ENCODE peak calls at places on chromosomes 6 and 20, in seven cellular contexts. N is AG08396; W is activated T-cell treated with anti-CD3 and anti-CD28 coated beads for 1 hour; A is stimulated activated CD8-positive, alpha-beta memory T cell treated with anti-CD3 and anti-CD28 coated beads, Interleukin-7, amount 100 ng/mL, for 1 hour; Y is transverse colon; B is activated CD4-positive, alpha-beta T cell treated with anti-CD3 and anti-CD28 coated beads, Interleukin-2, amount 50 U/mL, for 24 hours; C is NCI-H1105 treated with DMSO at 0.1 percent for 48 hours. V is an unnamed sample.

GRCh38 chr6:118307581-118307980 is 240.5 kb upstream of the PLN start:
- DNase-seq in W (no peak), C (peak), B (no peak), Y (no peak), N (no peak), A (no peak), V (no peak)

GRCh38 chr6:124795879-124796838 is 166.1 kb upstream of the RNF217 start:
- DNase-seq in A (no peak), C (peak), Y (no peak), N (no peak), B (no peak), W (no peak), V (no peak)

GRCh38 chr6:157246771-157247484 is 76.4 kb downstream of the TMEM242 start:
- DNase-seq in W (no peak), Y (no peak), N (no peak), C (no peak), B (no peak), A (no peak), V (no peak)

GRCh38 chr20:2700913-2701620 is 8.5 kb downstream of the EBF4 start:
- DNase-seq in B (no peak), Y (no peak), W (no peak), A (no peak), N (no peak), C (no peak), V (no peak)

GRCh38 chr20:49619113-49620048 is 51.4 kb upstream of the PTGIS start:
- DNase-seq in B (no peak), W (no peak), Y (no peak), C (no peak), A (no peak), N (no peak), V (no peak)

GRCh38 chr6:90940812-90941481 is 354.1 kb upstream of the MAP3K7 start:
- DNase-seq in B (no peak), Y (no peak), C (peak), A (no peak), N (peak), W (no peak), V (peak)

GRCh38 chr6:45653117-45653883 is 275.6 kb upstream of the SUPT3H start:
- DNase-seq in N (no peak), B (no peak), Y (no peak), A (no peak), C (no peak), W (no peak), V (no peak)

GRCh38 chr6:2616796-2617195 is 133.9 kb downstream of the MYLK4 start:
- DNase-seq in C (no peak), N (no peak), W (no peak), Y (no peak), A (no peak), B (no peak), V (no peak)

GRCh38 chr20:53903652-53903987 is 166.8 kb downstream of the BCAS1 start:
- DNase-seq in A (no peak), B (no peak), W (no peak), N (no peak), Y (no peak), C (no peak), V (no peak)

GRCh38 chr6:3908961-3909360 is 59.8 kb downstream of the FAM50B start:
- DNase-seq in C (no peak), B (no peak), A (no peak), N (no peak), Y (no peak), W (no peak), V (no peak)

GRCh38 chr6:99768166-99768565 is 161.5 kb downstream of the PRDM13 start:
- DNase-seq in C (no peak), N (no peak), A (no peak), B (no peak), Y (no peak), W (no peak), V (no peak)

GRCh38 chr20:9068896-9069663 is at the start of gene PLCB4:
- DNase-seq in C (peak), Y (peak), N (peak), W (no peak), A (no peak), B (no peak), V (no peak)

GRCh38 chr6:77341058-77341986 is 122.0 kb downstream of the HTR1B start:
- DNase-seq in N (no peak), Y (no peak), A (no peak), C (no peak), W (no peak), B (no peak), V (no peak)

GRCh38 chr6:168950500-168951223 is 303.0 kb downstream of the THBS2 start:
- DNase-seq in B (no peak), W (no peak), A (no peak), Y (no peak), C (no peak), N (no peak), V (no peak)

GRCh38 chr6:119467478-119468081 is 118.0 kb upstream of the MAN1A1 start:
- DNase-seq in Y (no peak), B (no peak), A (no peak), N (no peak), W (no peak), C (no peak), V (no peak)

GRCh38 chr6:34496103-34496685 is 30.3 kb downstream of the PACSIN1 start:
- DNase-seq in B (no peak), Y (no peak), A (no peak), W (no peak), N (no peak), C (peak), V (no peak)

GRCh38 chr6:45772886-45773285 is 242.8 kb downstream of the CLIC5 start:
- DNase-seq in N (no peak), W (no peak), B (no peak), A (no peak), Y (no peak), C (no peak), V (no peak)

GRCh38 chr6:168636147-168636982 is 195.4 kb downstream of the SMOC2 start:
- DNase-seq in B (no peak), A (no peak), W (no peak), N (no peak), C (no peak), Y (no peak), V (no peak)

GRCh38 chr6:149313070-149313469 is 4.4 kb upstream of the TAB2 start:
- DNase-seq in Y (no peak), N (no peak), W (no peak), B (no peak), A (no peak), C (no peak), V (no peak)

GRCh38 chr20:32433311-32434021 is 75.3 kb downstream of the ASXL1 start:
- DNase-seq in B (no peak), Y (no peak), N (no peak), C (no peak), W (no peak), A (no peak), V (no peak)

GRCh38 chr20:58344741-58345140 is 35.2 kb downstream of the RAB22A start:
- DNase-seq in B (no peak), W (no peak), Y (no peak), A (no peak), N (peak), C (no peak), V (no peak)

GRCh38 chr6:298233-299049 is 6.2 kb downstream of the DUSP22 start:
- DNase-seq in B (no peak), Y (no peak), N (no peak), A (no peak), W (no peak), C (no peak), V (no peak)

GRCh38 chr6:170423030-170423429 is 116.5 kb downstream of the FAM120B start:
- DNase-seq in Y (no peak), W (no peak), N (no peak), A (no peak), B (no peak), C (no peak), V (no peak)

GRCh38 chr6:56933650-56934049 is 21.3 kb upstream of the BEND6 start:
- DNase-seq in Y (no peak), C (no peak), W (no peak), A (no peak), N (no peak), B (no peak), V (no peak)

GRCh38 chr20:47125553-47126373 is 230.7 kb downstream of the ZMYND8 start:
- DNase-seq in B (no peak), Y (no peak), A (no peak), N (no peak), C (peak), W (no peak), V (no peak)

GRCh38 chr6:35203680-35204079 is 10.1 kb upstream of the SCUBE3 start:
- DNase-seq in C (no peak), W (no peak), A (no peak), B (no peak), N (no peak), Y (no peak), V (no peak)

GRCh38 chr6:1612902-1613301 is 3.2 kb downstream of the FOXC1 start:
- DNase-seq in W (no peak), C (no peak), B (no peak), A (no peak), N (peak), Y (no peak), V (no peak)

GRCh38 chr6:14037402-14038277 is 79.9 kb upstream of the CD83 start:
- DNase-seq in W (no peak), C (no peak), A (no peak), N (peak), B (no peak), Y (no peak), V (no peak)

GRCh38 chr6:153588328-153588727 is 450.7 kb upstream of the OPRM1 start:
- DNase-seq in Y (no peak), B (no peak), A (no peak), N (no peak), W (no peak), C (peak), V (no peak)

GRCh38 chr6:30447237-30447636 is 42.1 kb upstream of the HLA-E start:
- DNase-seq in W (no peak), B (no peak), C (no peak), A (no peak), N (no peak), Y (no peak), V (no peak)

GRCh38 chr6:12314751-12315150 is 24.6 kb downstream of the EDN1 start:
- DNase-seq in Y (no peak), W (no peak), A (no peak), N (no peak), C (no peak), B (no peak), V (no peak)

GRCh38 chr20:25207149-25207959 is 11.8 kb downstream of the ENTPD6 start:
- DNase-seq in C (no peak), Y (no peak), N (no peak), B (no peak), A (no peak), W (no peak), V (no peak)

GRCh38 chr20:36085686-36086267 is 68.8 kb upstream of the EPB41L1 start:
- DNase-seq in C (no peak), B (no peak), W (no peak), A (no peak), N (peak), Y (peak), V (no peak)

GRCh38 chr6:48236375-48236774 is 125.4 kb upstream of the PTCHD4 start:
- DNase-seq in C (no peak), W (no peak), A (no peak), Y (no peak), B (no peak), N (no peak), V (no peak)